ENCODE peak calls at places on chromosomes 13 and 19, in ten cellular contexts. M is NCI-H1092; I is GM12878; O is left ventricle myocardium inferior; P is epithelial cell of esophagus; N is COR-L47; S is left lung; V is stimulated activated CD8-positive, alpha-beta memory T cell treated with anti-CD3 and anti-CD28 coated beads, Interleukin-4, amount 100 ng/mL, for 24 hours; G is T follicular helper cell; L is left cardiac atrium. R is an unnamed sample.

GRCh38 chr19:22784051-22784450 is at the start of gene ZNF99:
- DNase-seq in M (no peak), I (no peak), O (peak; percentile 74), P (no peak), N (no peak), S (no peak), V (no peak), G (no peak), L (peak; percentile 87), R (no peak)

GRCh38 chr19:4909172-4909896 is at the start of gene UHRF1:
- DNase-seq in M (peak; percentile 54), I (no peak), O (no peak), P (no peak), N (peak; percentile 79), S (peak; percentile 81), V (peak; percentile 70), G (no peak), L (no peak), R (peak; percentile 33)

GRCh38 chr13:72760189-72760588 is 21.5 kb downstream of the DIS3 start:
- DNase-seq in M (no peak), I (no peak), O (no peak), P (no peak), N (no peak), S (no peak), V (no peak), G (no peak), L (no peak), R (no peak)

GRCh38 chr13:42832341-42833153 is 51.2 kb downstream of the FAM216B start:
- DNase-seq in M (no peak), I (no peak), O (no peak), P (peak; percentile 87), N (no peak), S (no peak), V (no peak), G (no peak), L (peak; percentile 58), R (peak; percentile 84)

GRCh38 chr13:26508885-26509284 is 48.6 kb upstream of the WASF3 start:
- DNase-seq in M (no peak), I (no peak), O (peak; percentile 84), P (peak; percentile 90), N (no peak), S (no peak), V (no peak), G (no peak), L (peak; percentile 83), R (peak; percentile 91)

GRCh38 chr19:14381689-14382474 is 638 bp downstream of the ADGRE5 start:
- DNase-seq in M (no peak), I (no peak), O (peak; percentile 37), P (peak; percentile 41), N (no peak), S (peak; percentile 84), V (peak; percentile 45), G (peak; percentile 79), L (peak; percentile 65), R (peak; percentile 58)

GRCh38 chr19:31838163-31838798 is 489.0 kb upstream of the TSHZ3 start:
- DNase-seq in M (no peak), I (no peak), O (no peak), P (no peak), N (no peak), S (no peak), V (no peak), G (no peak), L (no peak), R (no peak)

GRCh38 chr13:20977394-20977793 is 74.8 kb upstream of the XPO4 start:
- DNase-seq in M (no peak), I (no peak), O (no peak), P (no peak), N (no peak), S (no peak), V (no peak), G (no peak), L (no peak), R (no peak)

GRCh38 chr13:77448689-77449088 is 86.8 kb upstream of the SCEL start:
- DNase-seq in M (no peak), I (no peak), O (no peak), P (no peak), N (no peak), S (no peak), V (no peak), G (no peak), L (no peak), R (no peak)

GRCh38 chr19:55098716-55099556 is 18.5 kb downstream of the PPP1R12C start:
- DNase-seq in M (no peak), I (no peak), O (no peak), P (no peak), N (no peak), S (peak; percentile 68), V (no peak), G (no peak), L (peak; percentile 18), R (no peak)

GRCh38 chr19:12828494-12828893 is 5.9 kb downstream of the RTBDN start:
- DNase-seq in M (peak; percentile 76), I (no peak), O (no peak), P (peak; percentile 32), N (peak; percentile 8), S (no peak), V (no peak), G (no peak), L (peak; percentile 33), R (no peak)